ENCODE peak calls at places on chromosomes 5 and 9, in six cellular contexts. One of them, this sample, is unnamed.

GRCh38 chr9:110065527-110065926 is 142.4 kb downstream of the C9orf152 start:
- DNase-seq in SK-N-MC: no peak
- DNase-seq in NB4: peak
- DNase-seq in mucosa of descending colon: no peak
- DNase-seq in AG04449: no peak
- DNase-seq in astrocyte: no peak
- DNase-seq in this sample: no peak

GRCh38 chr9:35112257-35113020 is 3.2 kb downstream of the ATOSB start:
- DNase-seq in SK-N-MC: no peak
- DNase-seq in NB4: peak
- DNase-seq in mucosa of descending colon: no peak
- DNase-seq in AG04449: no peak
- DNase-seq in astrocyte: peak
- DNase-seq in this sample: no peak

GRCh38 chr5:175840050-175840841 is 31.1 kb upstream of the CPLX2 start:
- DNase-seq in SK-N-MC: no peak
- DNase-seq in NB4: peak
- DNase-seq in mucosa of descending colon: no peak
- DNase-seq in AG04449: no peak
- DNase-seq in astrocyte: peak
- DNase-seq in this sample: no peak

GRCh38 chr9:115117999-115118470 is at the start of gene TNC:
- DNase-seq in SK-N-MC: peak
- DNase-seq in NB4: no peak
- DNase-seq in mucosa of descending colon: peak
- DNase-seq in AG04449: no peak
- DNase-seq in astrocyte: peak
- DNase-seq in this sample: no peak

GRCh38 chr5:159094745-159095144 is 5.0 kb downstream of the EBF1 start:
- DNase-seq in SK-N-MC: peak
- DNase-seq in NB4: peak
- DNase-seq in mucosa of descending colon: no peak
- DNase-seq in AG04449: peak
- DNase-seq in astrocyte: peak
- DNase-seq in this sample: peak

GRCh38 chr5:132468665-132469379 is 21.8 kb downstream of the IRF1 start:
- DNase-seq in SK-N-MC: no peak
- DNase-seq in NB4: peak
- DNase-seq in mucosa of descending colon: no peak
- DNase-seq in AG04449: no peak
- DNase-seq in astrocyte: no peak
- DNase-seq in this sample: no peak

GRCh38 chr9:109815366-109815947 is 35.5 kb downstream of the PALM2AKAP2 start:
- DNase-seq in SK-N-MC: no peak
- DNase-seq in NB4: no peak
- DNase-seq in mucosa of descending colon: no peak
- DNase-seq in AG04449: peak
- DNase-seq in astrocyte: peak
- DNase-seq in this sample: no peak

GRCh38 chr5:152349683-152350526 is 55.2 kb downstream of the NMUR2 start:
- DNase-seq in SK-N-MC: no peak
- DNase-seq in NB4: peak
- DNase-seq in mucosa of descending colon: peak
- DNase-seq in AG04449: no peak
- DNase-seq in astrocyte: peak
- DNase-seq in this sample: peak

GRCh38 chr5:96493189-96493790 is 60.2 kb upstream of the PCSK1 start:
- DNase-seq in SK-N-MC: no peak
- DNase-seq in NB4: no peak
- DNase-seq in mucosa of descending colon: no peak
- DNase-seq in AG04449: no peak
- DNase-seq in astrocyte: no peak
- DNase-seq in this sample: no peak

GRCh38 chr5:135560858-135561257 is 17.9 kb downstream of the CXCL14 start:
- DNase-seq in SK-N-MC: peak
- DNase-seq in NB4: peak
- DNase-seq in mucosa of descending colon: peak
- DNase-seq in AG04449: peak
- DNase-seq in astrocyte: peak
- DNase-seq in this sample: peak

DNA sequence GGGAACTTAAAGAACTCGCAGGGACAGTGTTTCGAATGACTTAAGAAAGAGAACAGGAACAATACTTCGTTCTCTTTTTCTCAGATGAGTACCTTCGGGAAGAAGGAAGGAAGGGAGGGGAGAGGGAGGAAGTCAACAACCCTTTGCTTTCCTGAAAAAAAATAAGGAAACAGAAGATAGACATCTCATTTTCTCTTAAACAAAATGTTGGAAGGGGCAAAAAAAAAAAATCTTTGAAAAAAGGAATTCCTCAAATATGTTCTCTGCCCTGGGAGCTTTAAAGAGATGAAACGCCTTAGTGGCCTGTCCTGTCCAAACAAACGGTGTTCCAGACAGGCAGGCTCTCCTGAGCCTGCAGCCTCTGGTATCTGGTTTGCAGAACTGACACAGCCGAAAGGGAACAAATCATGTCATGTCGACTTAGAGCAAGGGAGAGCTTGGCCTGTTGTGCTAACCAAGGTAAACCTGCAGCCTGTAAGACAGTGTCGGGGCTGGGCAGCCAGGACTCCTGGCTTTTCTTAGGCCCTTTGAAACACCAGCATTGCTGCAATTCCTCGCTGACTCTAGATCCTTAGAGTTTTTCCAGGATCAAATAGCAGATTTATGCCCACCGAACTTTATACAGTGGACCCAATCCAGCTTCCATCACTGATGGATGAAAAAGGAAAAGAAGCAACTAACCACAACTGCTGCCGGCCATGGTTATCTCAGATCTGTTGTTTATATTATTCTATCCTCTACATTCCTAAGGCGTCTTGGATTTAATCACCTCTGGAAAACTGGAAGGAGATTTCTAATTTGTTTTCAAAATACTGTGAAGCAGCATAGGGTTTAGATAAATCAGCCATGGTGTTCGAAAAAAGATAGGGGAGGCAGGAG is at the start of gene ZNF366:
- DNase-seq in SK-N-MC: no peak
- DNase-seq in NB4: no peak
- DNase-seq in mucosa of descending colon: no peak
- DNase-seq in AG04449: no peak
- DNase-seq in astrocyte: peak
- DNase-seq in this sample: no peak
- H3K4me3 ChIP-seq in SK-N-MC: no peak
- H3K4me3 ChIP-seq in NB4: no peak
- H3K4me3 ChIP-seq in mucosa of descending colon: no peak
- H3K4me3 ChIP-seq in AG04449: no peak
- H3K4me3 ChIP-seq in astrocyte: no peak
- H3K4me3 ChIP-seq in this sample: no peak

DNA sequence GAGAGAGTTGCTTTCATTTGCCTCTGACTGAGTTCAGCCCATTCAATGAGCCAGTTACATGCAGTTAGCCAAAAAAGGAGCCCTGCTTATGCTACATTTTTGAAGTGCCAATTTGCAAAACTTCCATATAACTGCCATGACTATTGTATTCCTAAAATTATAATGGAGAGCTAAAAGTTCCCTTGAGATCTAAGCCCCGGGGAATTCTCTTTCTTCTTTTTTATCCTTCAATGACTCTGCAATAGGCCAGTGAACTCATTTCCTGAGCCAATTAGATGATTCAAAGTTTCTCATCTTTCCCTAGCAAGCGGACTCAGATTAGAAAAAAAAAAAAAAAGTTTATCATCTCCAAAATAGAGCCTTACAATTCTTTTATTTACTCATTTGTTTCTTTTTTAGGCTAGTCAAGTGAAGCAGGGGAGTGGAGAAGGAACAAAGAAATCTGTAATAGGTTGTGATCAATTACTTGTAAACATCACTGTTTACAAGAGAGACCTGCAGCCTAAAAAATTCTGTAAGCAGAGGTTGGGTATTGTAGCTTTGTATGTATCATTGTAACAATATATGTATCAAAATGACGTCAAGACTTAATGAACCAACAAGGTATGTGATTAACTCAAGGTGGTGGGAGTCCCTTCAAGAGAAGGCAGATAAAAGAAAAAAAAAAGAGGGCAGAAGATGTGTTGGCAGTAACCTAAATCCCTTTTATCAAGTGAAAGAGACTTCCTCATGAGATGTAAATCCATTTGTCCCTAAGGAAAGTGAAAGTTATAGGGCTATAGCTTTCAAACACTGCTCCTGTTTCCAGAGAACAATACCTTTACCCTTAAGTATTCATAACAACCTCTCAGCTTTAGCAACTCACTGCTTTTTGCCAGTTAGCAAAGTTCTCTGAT is 48.7 kb upstream of the HOMER1 start:
- DNase-seq in SK-N-MC: peak
- DNase-seq in NB4: no peak
- DNase-seq in mucosa of descending colon: no peak
- DNase-seq in AG04449: no peak
- DNase-seq in astrocyte: peak
- DNase-seq in this sample: no peak
- H3K4me3 ChIP-seq in SK-N-MC: peak
- H3K4me3 ChIP-seq in NB4: no peak
- H3K4me3 ChIP-seq in mucosa of descending colon: no peak
- H3K4me3 ChIP-seq in AG04449: no peak
- H3K4me3 ChIP-seq in astrocyte: no peak
- H3K4me3 ChIP-seq in this sample: no peak

DNA sequence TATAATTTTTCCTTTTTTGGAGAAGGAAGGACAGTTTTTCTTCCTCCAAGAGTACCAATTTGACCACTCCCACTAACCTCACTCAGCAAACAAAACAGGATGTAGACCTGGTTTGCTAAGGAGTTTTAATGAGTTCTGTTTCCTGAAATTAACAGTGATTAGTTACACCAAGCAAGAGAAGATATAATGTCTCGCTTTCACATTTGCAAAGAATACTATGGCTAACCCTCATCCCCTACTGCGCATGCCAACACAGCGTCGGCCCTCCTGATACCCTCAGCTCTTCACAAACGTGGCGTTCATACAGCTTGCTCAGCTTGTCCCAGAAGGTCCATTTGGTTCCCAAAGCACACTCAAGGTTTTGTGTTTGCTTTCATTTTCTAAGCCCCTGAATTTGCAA is 41.9 kb upstream of the IPPK start:
- DNase-seq in SK-N-MC: no peak
- DNase-seq in NB4: no peak
- DNase-seq in mucosa of descending colon: no peak
- DNase-seq in AG04449: no peak
- DNase-seq in astrocyte: no peak
- DNase-seq in this sample: no peak
- H3K4me3 ChIP-seq in SK-N-MC: no peak
- H3K4me3 ChIP-seq in NB4: no peak
- H3K4me3 ChIP-seq in mucosa of descending colon: no peak
- H3K4me3 ChIP-seq in AG04449: no peak
- H3K4me3 ChIP-seq in astrocyte: no peak
- H3K4me3 ChIP-seq in this sample: no peak

GRCh38 chr5:87347841-87348240 is 64.9 kb downstream of the CCNH start:
- DNase-seq in SK-N-MC: no peak
- DNase-seq in NB4: no peak
- DNase-seq in mucosa of descending colon: no peak
- DNase-seq in AG04449: no peak
- DNase-seq in astrocyte: peak
- DNase-seq in this sample: no peak
- H3K4me3 ChIP-seq in SK-N-MC: no peak
- H3K4me3 ChIP-seq in NB4: no peak
- H3K4me3 ChIP-seq in mucosa of descending colon: no peak
- H3K4me3 ChIP-seq in AG04449: no peak
- H3K4me3 ChIP-seq in astrocyte: no peak
- H3K4me3 ChIP-seq in this sample: no peak

GRCh38 chr9:124776952-124777645 is at the start of gene OLFML2A:
- DNase-seq in SK-N-MC: no peak
- DNase-seq in NB4: peak
- DNase-seq in mucosa of descending colon: peak
- DNase-seq in AG04449: no peak
- DNase-seq in astrocyte: no peak
- DNase-seq in this sample: no peak
- H3K4me3 ChIP-seq in SK-N-MC: peak
- H3K4me3 ChIP-seq in NB4: peak
- H3K4me3 ChIP-seq in mucosa of descending colon: no peak
- H3K4me3 ChIP-seq in AG04449: peak
- H3K4me3 ChIP-seq in astrocyte: peak
- H3K4me3 ChIP-seq in this sample: no peak

GRCh38 chr5:52269853-52270252 is 517.9 kb upstream of the ITGA1 start:
- DNase-seq in SK-N-MC: no peak
- DNase-seq in NB4: no peak
- DNase-seq in mucosa of descending colon: no peak
- DNase-seq in AG04449: no peak
- DNase-seq in astrocyte: no peak
- DNase-seq in this sample: no peak
- H3K4me3 ChIP-seq in SK-N-MC: no peak
- H3K4me3 ChIP-seq in NB4: no peak
- H3K4me3 ChIP-seq in mucosa of descending colon: no peak
- H3K4me3 ChIP-seq in AG04449: no peak
- H3K4me3 ChIP-seq in astrocyte: no peak
- H3K4me3 ChIP-seq in this sample: no peak

GRCh38 chr5:87755378-87755777 is 342.6 kb upstream of the CCNH start:
- DNase-seq in SK-N-MC: no peak
- DNase-seq in NB4: no peak
- DNase-seq in mucosa of descending colon: no peak
- DNase-seq in AG04449: no peak
- DNase-seq in astrocyte: no peak
- DNase-seq in this sample: no peak

GRCh38 chr5:87754009-87754757 is 341.5 kb upstream of the CCNH start:
- DNase-seq in SK-N-MC: no peak
- DNase-seq in NB4: no peak
- DNase-seq in mucosa of descending colon: no peak
- DNase-seq in AG04449: no peak
- DNase-seq in astrocyte: no peak
- DNase-seq in this sample: no peak

GRCh38 chr5:87756951-87757350 is 344.2 kb upstream of the CCNH start:
- DNase-seq in SK-N-MC: no peak
- DNase-seq in NB4: no peak
- DNase-seq in mucosa of descending colon: no peak
- DNase-seq in AG04449: no peak
- DNase-seq in astrocyte: no peak
- DNase-seq in this sample: no peak

GRCh38 chr5:87751801-87752200 is 339.1 kb upstream of the CCNH start:
- DNase-seq in SK-N-MC: no peak
- DNase-seq in NB4: no peak
- DNase-seq in mucosa of descending colon: no peak
- DNase-seq in AG04449: no peak
- DNase-seq in astrocyte: no peak
- DNase-seq in this sample: no peak

GRCh38 chr5:87752362-87752761 is 339.6 kb upstream of the CCNH start:
- DNase-seq in SK-N-MC: no peak
- DNase-seq in NB4: no peak
- DNase-seq in mucosa of descending colon: no peak
- DNase-seq in AG04449: no peak
- DNase-seq in astrocyte: peak
- DNase-seq in this sample: no peak
- H3K4me3 ChIP-seq in SK-N-MC: no peak
- H3K4me3 ChIP-seq in NB4: no peak
- H3K4me3 ChIP-seq in mucosa of descending colon: no peak
- H3K4me3 ChIP-seq in AG04449: no peak
- H3K4me3 ChIP-seq in astrocyte: no peak
- H3K4me3 ChIP-seq in this sample: no peak

GRCh38 chr5:143865421-143865820 is 53.5 kb downstream of the HMHB1 start:
- DNase-seq in SK-N-MC: no peak
- DNase-seq in NB4: no peak
- DNase-seq in mucosa of descending colon: no peak
- DNase-seq in AG04449: no peak
- DNase-seq in astrocyte: no peak
- DNase-seq in this sample: no peak
- H3K4me3 ChIP-seq in SK-N-MC: no peak
- H3K4me3 ChIP-seq in NB4: no peak
- H3K4me3 ChIP-seq in mucosa of descending colon: no peak
- H3K4me3 ChIP-seq in AG04449: no peak
- H3K4me3 ChIP-seq in astrocyte: no peak
- H3K4me3 ChIP-seq in this sample: no peak